ENCODE peak calls at places on chromosomes 7 and 10, in five cellular contexts. K, P, R, B and D are unnamed samples.

GRCh38 chr7:46131916-46132795 is 211.1 kb upstream of the IGFBP3 start:
- DNase-seq in K (no peak), R (no peak), P (peak; percentile 81), B (no peak), D (no peak)

GRCh38 chr7:1336509-1336908 is 103.8 kb downstream of the UNCX start:
- DNase-seq in K (no peak), R (no peak), P (no peak), B (no peak), D (no peak)

GRCh38 chr10:100744980-100745881 is at the start of gene PAX2:
- DNase-seq in B (no peak), R (no peak), P (peak; percentile 96), K (no peak), D (no peak)

GRCh38 chr10:114540191-114540590 is 117.9 kb downstream of the ABLIM1 start:
- DNase-seq in B (no peak), P (no peak), R (no peak), K (no peak), D (no peak)

GRCh38 chr7:127678330-127678729 is 26.3 kb downstream of the SND1 start:
- DNase-seq in R (no peak), K (no peak), B (no peak), P (no peak), D (no peak)

GRCh38 chr7:325811-326210 is 35.8 kb downstream of the FOXL3 start:
- DNase-seq in B (peak; percentile 5), P (no peak), R (no peak), K (no peak), D (no peak)

GRCh38 chr7:24826662-24827020 is 69.4 kb upstream of the GSDME start:
- DNase-seq in B (no peak), P (no peak), R (no peak), K (no peak), D (no peak)

GRCh38 chr7:78792624-78793023 is 660.8 kb downstream of the MAGI2 start:
- DNase-seq in P (no peak), B (no peak), K (no peak), R (no peak), D (no peak)

GRCh38 chr10:118259288-118259906 is 82.7 kb downstream of the FAM204A start:
- DNase-seq in P (peak; percentile 88), R (peak; percentile 14), B (peak; percentile 58), K (no peak), D (peak; percentile 20)

GRCh38 chr7:34133983-34134782 is 228.8 kb downstream of the BMPER start:
- DNase-seq in P (peak; percentile 95), B (peak; percentile 66), R (peak; percentile 44), K (peak; percentile 8), D (peak; percentile 45)

GRCh38 chr7:44291733-44292395 is 33.5 kb downstream of the CAMK2B start:
- DNase-seq in R (no peak), P (peak; percentile 22), B (no peak), K (no peak), D (no peak)

GRCh38 chr7:140571537-140572122 is 69.0 kb downstream of the DENND2A start:
- DNase-seq in P (no peak), K (no peak), R (no peak), B (no peak), D (no peak)

GRCh38 chr7:55096318-55096717 is 77.5 kb downstream of the EGFR start:
- DNase-seq in B (no peak), K (no peak), P (no peak), R (no peak), D (no peak)

GRCh38 chr7:100167912-100168323 is 499 bp downstream of the GAL3ST4 start:
- DNase-seq in B (no peak), P (peak; percentile 73), K (no peak), R (no peak), D (no peak)

GRCh38 chr10:124719213-124719851 is 24.8 kb downstream of the FAM53B start:
- DNase-seq in P (peak; percentile 79), R (peak; percentile 88), B (peak; percentile 53), K (no peak), D (peak; percentile 69)

GRCh38 chr10:58641095-58641531 is 128.4 kb downstream of the BICC1 start:
- DNase-seq in B (no peak), K (no peak), R (no peak), P (no peak), D (peak; percentile 66)

GRCh38 chr10:12726971-12727831 is 274.3 kb downstream of the CCDC3 start:
- DNase-seq in R (no peak), P (no peak), K (no peak), B (no peak), D (no peak)

GRCh38 chr7:102836206-102836938 is 76.4 kb upstream of the LRRC17 start:
- DNase-seq in R (peak; percentile 66), P (no peak), B (no peak), K (no peak), D (no peak)

GRCh38 chr7:17560966-17561365 is 262.5 kb downstream of the AHR start:
- DNase-seq in P (no peak), R (no peak), K (no peak), B (no peak), D (no peak)

GRCh38 chr7:151201344-151201743 is 8.9 kb downstream of the H2BK1 start:
- DNase-seq in K (no peak), P (no peak), B (no peak), R (no peak), D (no peak)

GRCh38 chr7:47531584-47532492 is 50.1 kb downstream of the TNS3 start:
- DNase-seq in R (no peak), K (no peak), P (peak; percentile 35), B (no peak), D (no peak)

GRCh38 chr10:103668351-103669242 is 175.1 kb downstream of the NEURL1 start:
- DNase-seq in R (peak; percentile 54), K (no peak), B (peak; percentile 44), P (no peak), D (peak; percentile 65)